ENCODE peak calls at places on chromosomes 4 and X, in eight cellular contexts. J, T, X, N, L, K, C and G are unnamed samples.

GRCh38 chr4:106367072-106367471 is 1.5 kb downstream of the GIMD1 start:
- DNase-seq in J (no peak), T (no peak), X (no peak), N (no peak), L (no peak), K (no peak), C (no peak), G (no peak)

GRCh38 chr4:153232768-153233167 is 28.5 kb downstream of the TRIM2 start:
- DNase-seq in J (peak), T (peak), X (no peak), N (peak), L (no peak), K (peak), C (peak), G (no peak)

GRCh38 chr4:61583696-61584095 is 383.6 kb downstream of the ADGRL3 start:
- DNase-seq in J (no peak), T (no peak), X (no peak), N (peak), L (no peak), K (no peak), C (no peak), G (no peak)

GRCh38 chr4:3532714-3533336 is 603 bp upstream of the LRPAP1 start:
- DNase-seq in J (no peak), T (no peak), X (no peak), N (no peak), L (no peak), K (peak), C (no peak), G (no peak)

GRCh38 chrX:42175843-42176242 is 252.5 kb upstream of the CASK start:
- DNase-seq in J (no peak), T (no peak), X (no peak), N (no peak), L (no peak), K (no peak), C (peak), G (no peak)

GRCh38 chr4:145960012-145960411 is 21.4 kb upstream of the ZNF827 start:
- DNase-seq in J (no peak), T (no peak), X (no peak), N (no peak), L (no peak), K (no peak), C (no peak), G (no peak)

GRCh38 chr4:23373269-23373668 is 516.6 kb downstream of the PPARGC1A start:
- DNase-seq in J (peak), T (peak), X (no peak), N (peak), L (peak), K (peak), C (peak), G (no peak)

GRCh38 chrX:75107863-75108509 is 48.1 kb downstream of the ABCB7 start:
- DNase-seq in J (no peak), T (peak), X (no peak), N (no peak), L (no peak), K (no peak), C (no peak), G (no peak)

GRCh38 chr4:143202824-143203223 is 18.1 kb downstream of the USP38 start:
- DNase-seq in J (no peak), T (no peak), X (no peak), N (no peak), L (no peak), K (no peak), C (no peak), G (no peak)
- TF ChIP-seq CTCF in J (peak), T (peak), X (no peak), N (peak), L (peak), K (no peak), C (peak), G (peak)

GRCh38 chr4:155787113-155787710 is 28.4 kb downstream of the GUCY1B1 start:
- DNase-seq in J (no peak), T (no peak), X (no peak), N (peak), L (no peak), K (no peak), C (peak), G (no peak)

GRCh38 chr4:155794589-155794988 is 35.8 kb downstream of the GUCY1B1 start:
- DNase-seq in J (no peak), T (no peak), X (no peak), N (no peak), L (no peak), K (no peak), C (no peak), G (no peak)

GRCh38 chr4:155785828-155786227 is 27.0 kb downstream of the GUCY1B1 start:
- DNase-seq in J (no peak), T (no peak), X (no peak), N (no peak), L (no peak), K (no peak), C (no peak), G (no peak)

GRCh38 chr4:155784637-155785036 is 25.8 kb downstream of the GUCY1B1 start:
- DNase-seq in J (no peak), T (no peak), X (no peak), N (no peak), L (no peak), K (no peak), C (no peak), G (no peak)

GRCh38 chr4:155789391-155789790 is 30.6 kb downstream of the GUCY1B1 start:
- DNase-seq in J (no peak), T (no peak), X (no peak), N (no peak), L (no peak), K (no peak), C (no peak), G (no peak)
- H3K27ac ChIP-seq in J (no peak), T (no peak), X (no peak), N (no peak), L (peak), K (no peak), C (no peak), G (peak)

DNA sequence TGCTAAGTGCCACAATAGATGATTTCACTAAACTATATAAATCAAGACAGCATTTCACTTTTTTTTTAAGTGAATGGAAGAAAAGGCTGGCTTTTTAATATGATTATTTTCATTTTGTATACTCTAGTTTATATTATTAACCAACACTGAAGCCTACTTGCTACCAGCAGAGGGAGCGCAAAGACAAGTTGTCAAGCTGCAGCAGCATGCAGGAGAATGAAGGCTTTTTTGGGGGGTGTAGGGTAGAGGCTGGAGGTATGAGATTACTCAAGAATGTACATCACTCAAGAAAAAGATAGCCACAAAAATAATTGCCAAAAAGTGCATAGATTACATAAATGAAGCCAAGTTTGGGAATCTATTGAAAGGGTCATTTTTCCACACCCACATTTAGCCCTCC is 519.5 kb downstream of the FGF13 start:
- DNase-seq in J (no peak), T (peak), X (no peak), N (peak), L (no peak), K (peak), C (peak), G (peak)
- TF ChIP-seq CTCF in J (no peak), T (peak), X (peak), N (peak), L (peak), K (peak), C (peak), G (peak)

GRCh38 chr4:38023347-38024202 is 63.4 kb downstream of the PTTG2 start:
- DNase-seq in J (no peak), T (no peak), X (no peak), N (no peak), L (no peak), K (no peak), C (no peak), G (no peak)
- H3K27ac ChIP-seq in J (peak), T (peak), X (no peak), N (no peak), L (peak), K (peak), C (no peak), G (no peak)

GRCh38 chr4:71941001-71941400 is 90.8 kb upstream of the NPFFR2 start:
- DNase-seq in J (peak), T (no peak), X (no peak), N (peak), L (no peak), K (peak), C (peak), G (no peak)
- TF ChIP-seq CTCF in J (peak), T (no peak), X (no peak), N (no peak), L (peak), K (peak), C (peak), G (no peak)

GRCh38 chr4:121070696-121071639 is 1.4 kb downstream of the NDNF start:
- DNase-seq in J (peak), T (peak), X (no peak), N (peak), L (peak), K (peak), C (peak), G (no peak)

GRCh38 chr4:121072080-121072835 is at the start of gene NDNF:
- DNase-seq in J (peak), T (peak), X (no peak), N (no peak), L (peak), K (peak), C (peak), G (peak)

GRCh38 chr4:121072836-121073362 is 564 bp upstream of the NDNF start:
- DNase-seq in J (peak), T (no peak), X (no peak), N (no peak), L (peak), K (no peak), C (no peak), G (no peak)

GRCh38 chr4:121071640-121072037 is 696 bp downstream of the NDNF start:
- DNase-seq in J (peak), T (no peak), X (no peak), N (no peak), L (no peak), K (no peak), C (no peak), G (no peak)

DNA sequence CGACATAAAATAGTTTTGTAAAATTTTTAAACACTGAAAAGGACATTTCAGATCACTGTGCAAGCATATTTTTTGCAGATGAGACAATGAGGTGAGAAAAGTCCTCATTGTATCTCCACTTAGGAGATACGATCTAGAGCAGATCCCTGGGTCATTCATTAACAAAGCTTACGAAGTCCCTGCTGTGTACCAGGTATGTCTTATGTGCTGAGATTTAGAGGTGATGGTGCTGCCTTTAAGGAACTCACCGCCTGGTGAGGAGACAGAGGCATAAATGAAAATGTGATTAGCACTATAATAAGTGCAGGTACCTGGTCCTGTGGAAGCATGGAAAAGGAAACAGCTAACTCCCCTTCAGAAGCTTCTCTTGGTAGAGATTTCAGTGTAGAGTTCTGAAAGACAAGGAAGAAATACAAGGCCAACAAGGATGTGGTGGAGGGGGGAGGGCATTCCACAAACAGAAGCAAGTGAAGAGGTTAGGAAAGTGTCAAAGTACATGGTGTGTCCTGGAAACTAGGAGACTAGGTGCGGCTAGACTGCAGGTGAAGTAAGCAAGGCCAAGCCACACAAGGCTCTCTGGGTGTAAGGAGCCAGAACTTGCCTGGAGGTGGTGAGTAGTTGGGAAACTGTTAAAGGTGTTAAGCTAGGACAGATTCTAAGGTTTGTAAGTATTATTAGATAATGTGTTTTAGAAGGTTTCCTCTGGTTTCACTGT is 1.5 kb upstream of the NDNF start:
- DNase-seq in J (peak), T (no peak), X (no peak), N (no peak), L (no peak), K (no peak), C (no peak), G (no peak)
- H3K27ac ChIP-seq in J (peak), T (no peak), X (no peak), N (no peak), L (peak), K (no peak), C (no peak), G (no peak)

DNA sequence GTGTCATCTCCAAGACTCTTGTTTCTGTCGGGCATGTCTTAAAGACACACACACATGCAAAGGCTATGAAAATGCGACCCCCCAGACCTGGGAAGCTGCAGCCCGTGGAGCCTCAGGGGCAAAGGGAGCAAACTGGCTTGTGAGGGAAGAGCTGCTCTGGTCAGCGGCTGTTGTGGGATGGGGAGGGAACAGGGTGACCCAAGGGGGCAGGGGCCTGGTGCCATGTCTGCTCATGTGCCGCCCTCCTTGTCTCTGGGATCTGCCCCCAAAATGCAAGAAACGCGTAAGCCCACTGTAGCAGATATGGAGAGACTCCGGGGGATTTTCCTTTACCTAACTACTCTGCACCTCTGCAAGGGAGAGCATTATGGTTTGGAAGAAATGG is 92.4 kb downstream of the PHKA2 start:
- DNase-seq in J (no peak), T (no peak), X (no peak), N (no peak), L (no peak), K (no peak), C (no peak), G (no peak)
- TF ChIP-seq CTCF in J (no peak), T (no peak), X (no peak), N (no peak), L (no peak), K (no peak), C (no peak), G (no peak)